ENCODE peak calls at places on chromosomes 2 and 18, in eight cellular contexts. M, B, I, E, Z, S, F and U are unnamed samples.
A peak's percentile ranks its signal among the peaks of the same experiment; 100 is the strongest.

GRCh38 chr18:49861659-49862058 is 48.3 kb upstream of the ACAA2 start:
- DNase-seq in M (no peak), B (no peak), I (no peak), E (no peak), Z (no peak), S (no peak), F (no peak), U (peak; percentile 37)

GRCh38 chr2:189037518-189037917 is 63.3 kb downstream of the COL3A1 start:
- DNase-seq in M (no peak), B (no peak), I (no peak), E (peak; percentile 39), Z (peak; percentile 57), S (no peak), F (no peak), U (no peak)

GRCh38 chr2:69211111-69211510 is 175.9 kb downstream of the GFPT1 start:
- DNase-seq in M (no peak), B (no peak), I (no peak), E (no peak), Z (no peak), S (no peak), F (no peak), U (no peak)

GRCh38 chr2:97748397-97748796 is 35.0 kb downstream of the ZAP70 start:
- DNase-seq in M (no peak), B (no peak), I (peak; percentile 69), E (peak; percentile 26), Z (no peak), S (no peak), F (peak; percentile 49), U (peak; percentile 75)

GRCh38 chr2:160224060-160224459 is 24.0 kb upstream of the ITGB6 start:
- DNase-seq in M (peak; percentile 71), B (no peak), I (peak; percentile 79), E (peak; percentile 95), Z (peak; percentile 82), S (no peak), F (no peak), U (peak; percentile 80)

GRCh38 chr2:6828299-6828584 is 37.5 kb downstream of the CMPK2 start:
- DNase-seq in M (no peak), B (no peak), I (no peak), E (no peak), Z (peak; percentile 47), S (no peak), F (no peak), U (no peak)

GRCh38 chr18:63903981-63904570 is 3.7 kb upstream of the SERPINB10 start:
- DNase-seq in M (no peak), B (no peak), I (no peak), E (peak; percentile 78), Z (no peak), S (no peak), F (no peak), U (no peak)

GRCh38 chr2:216555274-216555673 is 56.6 kb downstream of the RPL37A start:
- DNase-seq in M (no peak), B (no peak), I (no peak), E (peak; percentile 39), Z (no peak), S (peak; percentile 91), F (peak; percentile 72), U (no peak)

GRCh38 chr2:188042412-188042811 is 249.3 kb upstream of the GULP1 start:
- DNase-seq in M (peak; percentile 21), B (no peak), I (no peak), E (peak; percentile 58), Z (peak; percentile 49), S (no peak), F (no peak), U (no peak)

GRCh38 chr18:9619545-9619944 is 5.2 kb upstream of the PPP4R1 start:
- DNase-seq in M (peak; percentile 37), B (no peak), I (no peak), E (peak; percentile 51), Z (peak; percentile 51), S (no peak), F (no peak), U (no peak)

GRCh38 chr2:24643051-24643450 is 150.1 kb downstream of the PTRHD1 start:
- DNase-seq in M (no peak), B (no peak), I (no peak), E (no peak), Z (no peak), S (no peak), F (no peak), U (no peak)

GRCh38 chr2:27322301-27322765 is 564 bp downstream of the MPV17 start:
- DNase-seq in M (no peak), B (no peak), I (peak; percentile 50), E (peak; percentile 20), Z (no peak), S (peak; percentile 69), F (no peak), U (peak; percentile 47)

GRCh38 chr2:28649481-28650260 is 102.0 kb upstream of the PPP1CB start:
- DNase-seq in M (no peak), B (no peak), I (peak; percentile 53), E (peak; percentile 78), Z (no peak), S (no peak), F (no peak), U (peak; percentile 52)

GRCh38 chr2:3867451-3867850 is 164.1 kb downstream of the DCDC2C start:
- DNase-seq in M (no peak), B (no peak), I (no peak), E (no peak), Z (no peak), S (no peak), F (no peak), U (no peak)

GRCh38 chr2:159225025-159226016 is 61.2 kb downstream of the WDSUB1 start:
- DNase-seq in M (no peak), B (no peak), I (peak; percentile 6), E (no peak), Z (no peak), S (peak; percentile 60), F (peak; percentile 58), U (no peak)

GRCh38 chr2:215982465-215982875 is 30.9 kb downstream of the MREG start:
- DNase-seq in M (peak; percentile 11), B (peak; percentile 96), I (no peak), E (peak; percentile 99), Z (peak; percentile 20), S (no peak), F (no peak), U (peak; percentile 20)

GRCh38 chr2:189411860-189412259 is 29.4 kb upstream of the WDR75 start:
- DNase-seq in M (peak; percentile 90), B (no peak), I (no peak), E (peak; percentile 55), Z (peak; percentile 78), S (no peak), F (no peak), U (no peak)

GRCh38 chr2:129862668-129863067 is 116.8 kb upstream of the RAB6C start:
- DNase-seq in M (no peak), B (no peak), I (no peak), E (no peak), Z (no peak), S (no peak), F (no peak), U (no peak)

GRCh38 chr2:129859141-129859540 is 120.3 kb upstream of the RAB6C start:
- DNase-seq in M (no peak), B (no peak), I (no peak), E (no peak), Z (no peak), S (no peak), F (no peak), U (no peak)

GRCh38 chr2:129860088-129860487 is 119.4 kb upstream of the RAB6C start:
- DNase-seq in M (no peak), B (no peak), I (no peak), E (no peak), Z (no peak), S (no peak), F (no peak), U (no peak)

GRCh38 chr2:129863350-129863749 is 116.1 kb upstream of the RAB6C start:
- DNase-seq in M (no peak), B (no peak), I (no peak), E (no peak), Z (no peak), S (no peak), F (no peak), U (no peak)

GRCh38 chr2:129861666-129862288 is 117.7 kb upstream of the RAB6C start:
- DNase-seq in M (no peak), B (no peak), I (no peak), E (no peak), Z (no peak), S (no peak), F (no peak), U (no peak)
- TF ChIP-seq CTCF in M (no peak), B (no peak), I (no peak), E (no peak), Z (no peak), S (no peak), F (no peak), U (no peak)

GRCh38 chr2:180960982-180961381 is 19.4 kb upstream of the UBE2E3 start:
- DNase-seq in M (no peak), B (no peak), I (no peak), E (no peak), Z (no peak), S (no peak), F (no peak), U (no peak)

GRCh38 chr2:180962727-180963312 is 17.6 kb upstream of the UBE2E3 start:
- DNase-seq in M (no peak), B (no peak), I (no peak), E (peak; percentile 70), Z (no peak), S (no peak), F (no peak), U (no peak)

DNA sequence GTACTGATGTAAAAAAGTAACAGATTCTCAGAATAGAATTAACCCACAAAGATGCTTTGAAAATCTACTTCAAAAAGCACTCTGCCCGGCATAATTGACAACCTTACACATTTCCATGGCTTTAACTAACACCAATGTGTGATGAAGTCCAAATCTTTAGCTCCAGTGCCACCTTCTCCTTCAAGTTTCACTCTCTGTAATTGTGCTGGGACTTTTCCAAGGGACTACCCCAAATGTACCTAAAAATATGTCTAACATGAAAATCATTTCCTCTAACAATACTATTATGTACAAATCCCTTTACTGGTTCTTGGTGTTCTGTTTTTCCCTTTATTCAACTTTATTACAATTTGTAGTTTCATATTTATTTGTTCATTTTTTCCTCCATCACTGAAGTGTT is 20.6 kb upstream of the UBE2E3 start:
- DNase-seq in M (no peak), B (no peak), I (no peak), E (no peak), Z (no peak), S (no peak), F (no peak), U (no peak)
- TF ChIP-seq CTCF in M (no peak), B (no peak), I (no peak), E (no peak), Z (no peak), S (no peak), F (no peak), U (no peak)

DNA sequence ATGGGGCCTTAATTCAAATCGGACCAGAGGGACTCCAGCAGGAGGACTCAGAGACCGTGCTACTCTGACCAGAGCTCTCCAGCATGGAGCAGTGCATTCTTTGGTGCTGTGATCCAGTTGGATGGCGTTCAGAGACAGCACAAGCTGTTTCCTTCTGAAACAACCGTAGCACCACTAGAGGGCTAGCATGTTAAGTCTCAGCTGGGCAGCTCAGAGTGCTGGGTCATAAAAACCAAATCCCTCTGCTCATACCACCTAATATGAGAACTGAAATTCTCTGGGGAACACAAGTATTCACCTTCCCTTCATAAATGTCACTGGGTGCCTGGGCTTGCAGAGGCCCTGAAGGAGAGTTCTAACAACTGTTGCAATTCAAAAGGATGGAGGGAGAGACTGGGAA is 97.7 kb upstream of the TFCP2L1 start:
- DNase-seq in M (no peak), B (no peak), I (no peak), E (no peak), Z (no peak), S (no peak), F (no peak), U (no peak)
- TF ChIP-seq CTCF in M (peak; percentile 39), B (peak; percentile 25), I (no peak), E (peak; percentile 11), Z (peak; percentile 34), S (no peak), F (no peak), U (no peak)

GRCh38 chr2:100482741-100483140 is 12.5 kb downstream of the NMS start:
- DNase-seq in M (no peak), B (peak; percentile 2), I (no peak), E (no peak), Z (no peak), S (no peak), F (no peak), U (peak; percentile 21)
- TF ChIP-seq CTCF in M (peak; percentile 26), B (peak; percentile 48), I (peak; percentile 13), E (no peak), Z (no peak), S (no peak), F (no peak), U (no peak)